ENCODE peak calls at places on chromosomes 16 and 17, in ten cellular contexts. M is fibroblast of pulmonary artery, H is foreskin keratinocyte, V is AG04450, K is mesothelial cell of epicardium, X is mucosa of descending colon, F is neural crest cell, E is cardiac muscle cell, A is stomach, C is GM12865. R is an unnamed sample.

GRCh38 chr16:87474566-87474996 is 18.2 kb downstream of the ZCCHC14 start:
- DNase-seq in M (no peak), H (no peak), V (no peak), K (no peak), X (no peak), F (no peak), E (no peak), A (no peak), C (no peak), R (no peak)

GRCh38 chr17:4584835-4585187 is 482 bp downstream of the SMTNL2 start:
- DNase-seq in M (no peak), H (no peak), V (no peak), K (no peak), X (no peak), F (no peak), E (no peak), A (no peak), C (no peak), R (no peak)

GRCh38 chr17:4006745-4007211 is 42.5 kb upstream of the ATP2A3 start:
- DNase-seq in M (no peak), H (no peak), V (no peak), K (no peak), X (no peak), F (no peak), E (no peak), A (peak; percentile 47), C (no peak), R (no peak)

GRCh38 chr16:81427245-81427644 is 17.4 kb upstream of the CMIP start:
- DNase-seq in M (no peak), H (no peak), V (no peak), K (no peak), X (no peak), F (no peak), E (no peak), A (no peak), C (no peak), R (no peak)

GRCh38 chr17:73801455-73802100 is 157.3 kb upstream of the SDK2 start:
- DNase-seq in M (no peak), H (no peak), V (no peak), K (no peak), X (no peak), F (no peak), E (no peak), A (no peak), C (no peak), R (no peak)

GRCh38 chr17:82957961-82958491 is 118.2 kb upstream of the ZNF750 start:
- DNase-seq in M (no peak), H (no peak), V (no peak), K (no peak), X (peak; percentile 45), F (no peak), E (no peak), A (peak; percentile 22), C (no peak), R (no peak)

GRCh38 chr17:56887552-56888467 is 26.0 kb downstream of the TRIM25 start:
- DNase-seq in M (no peak), H (peak; percentile 58), V (no peak), K (no peak), X (no peak), F (no peak), E (no peak), A (peak; percentile 66), C (no peak), R (no peak)

GRCh38 chr17:7885357-7886226 is 3.0 kb upstream of the CHD3 start:
- DNase-seq in M (peak; percentile 31), H (no peak), V (no peak), K (no peak), X (peak; percentile 79), F (peak; percentile 56), E (peak; percentile 53), A (peak; percentile 39), C (peak; percentile 60), R (peak; percentile 27)

GRCh38 chr16:56316545-56316944 is 108.8 kb downstream of the AMFR start:
- DNase-seq in M (no peak), H (no peak), V (no peak), K (no peak), X (no peak), F (no peak), E (no peak), A (no peak), C (no peak), R (no peak)
- TF ChIP-seq CTCF in M (no peak), H (no peak), V (no peak), K (no peak), X (no peak), F (peak; percentile 12), E (no peak), A (no peak), C (no peak), R (peak; percentile 3)

GRCh38 chr17:47731396-47731795 is 1.6 kb upstream of the TBX21 start:
- DNase-seq in M (no peak), H (no peak), V (no peak), K (no peak), X (no peak), F (no peak), E (no peak), A (no peak), C (no peak), R (no peak)

GRCh38 chr17:47733414-47734288 is 615 bp downstream of the TBX21 start:
- DNase-seq in M (no peak), H (no peak), V (no peak), K (no peak), X (no peak), F (no peak), E (no peak), A (no peak), C (no peak), R (no peak)

GRCh38 chr17:47735139-47735464 is 2.1 kb downstream of the TBX21 start:
- DNase-seq in M (no peak), H (no peak), V (no peak), K (no peak), X (no peak), F (no peak), E (no peak), A (no peak), C (no peak), R (no peak)

GRCh38 chr17:47732399-47733046 is 513 bp upstream of the TBX21 start:
- DNase-seq in M (no peak), H (no peak), V (no peak), K (no peak), X (no peak), F (no peak), E (no peak), A (no peak), C (no peak), R (no peak)

DNA sequence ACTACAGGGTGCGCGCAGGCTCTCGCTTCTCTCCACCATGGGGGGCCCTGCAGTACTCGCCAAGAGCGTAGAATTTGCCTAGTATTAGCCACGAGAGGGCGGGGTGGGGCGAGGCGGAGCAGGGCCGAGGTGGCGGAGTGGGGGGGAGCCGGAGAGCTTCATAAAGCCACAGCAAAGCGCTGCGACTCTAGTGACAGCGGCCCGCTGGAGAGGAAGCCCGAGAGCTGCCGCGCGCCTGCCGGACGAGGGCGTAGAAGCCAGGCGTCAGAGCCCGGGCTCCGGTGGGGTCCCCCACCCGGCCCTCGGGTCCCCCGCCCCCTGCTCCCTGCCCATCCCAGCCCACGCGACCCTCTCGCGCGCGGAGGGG is at the start of gene TBX21:
- DNase-seq in M (no peak), H (no peak), V (no peak), K (no peak), X (peak; percentile 90), F (peak; percentile 77), E (peak; percentile 27), A (peak; percentile 74), C (peak; percentile 94), R (peak; percentile 14)
- TF ChIP-seq CTCF in M (no peak), H (peak; percentile 35), V (no peak), K (no peak), X (no peak), F (peak; percentile 43), E (peak; percentile 19), A (no peak), C (peak; percentile 37), R (peak; percentile 29)

GRCh38 chr16:6967796-6968195 is 364.8 kb upstream of the RBFOX1 start:
- DNase-seq in M (no peak), H (no peak), V (no peak), K (no peak), X (no peak), F (no peak), E (no peak), A (no peak), C (no peak), R (no peak)

GRCh38 chr16:6966925-6967324 is 365.7 kb upstream of the RBFOX1 start:
- DNase-seq in M (no peak), H (no peak), V (no peak), K (no peak), X (no peak), F (no peak), E (no peak), A (no peak), C (no peak), R (no peak)

GRCh38 chr16:6964679-6965078 is 368.0 kb upstream of the RBFOX1 start:
- DNase-seq in M (no peak), H (no peak), V (no peak), K (no peak), X (no peak), F (no peak), E (no peak), A (no peak), C (no peak), R (no peak)

GRCh38 chr16:6970171-6970857 is 362.3 kb upstream of the RBFOX1 start:
- DNase-seq in M (no peak), H (no peak), V (no peak), K (no peak), X (no peak), F (no peak), E (no peak), A (no peak), C (no peak), R (no peak)

DNA sequence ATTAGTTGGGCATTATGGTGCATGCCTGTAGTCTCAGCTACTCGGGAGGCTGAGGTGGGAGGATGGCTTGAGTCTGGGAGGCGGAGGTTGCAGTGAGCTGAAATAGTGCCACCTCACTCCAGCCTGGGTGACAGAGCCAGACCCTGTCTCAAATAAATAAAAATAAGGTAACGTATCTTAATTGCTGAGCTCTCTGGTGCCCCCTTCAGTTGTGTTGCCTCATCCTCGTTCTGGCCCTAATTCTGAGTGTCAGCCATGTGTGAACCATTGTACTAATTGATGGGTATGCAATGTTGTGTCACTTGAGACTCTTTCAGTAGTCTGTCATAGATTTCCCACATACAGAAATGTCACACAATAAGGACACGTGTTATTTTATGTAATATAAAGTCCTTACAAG is 363.1 kb upstream of the RBFOX1 start:
- DNase-seq in M (no peak), H (no peak), V (no peak), K (no peak), X (no peak), F (no peak), E (no peak), A (no peak), C (no peak), R (no peak)
- TF ChIP-seq CTCF in M (no peak), H (no peak), V (no peak), K (peak; percentile 20), X (no peak), F (peak; percentile 27), E (no peak), A (no peak), C (no peak), R (no peak)

DNA sequence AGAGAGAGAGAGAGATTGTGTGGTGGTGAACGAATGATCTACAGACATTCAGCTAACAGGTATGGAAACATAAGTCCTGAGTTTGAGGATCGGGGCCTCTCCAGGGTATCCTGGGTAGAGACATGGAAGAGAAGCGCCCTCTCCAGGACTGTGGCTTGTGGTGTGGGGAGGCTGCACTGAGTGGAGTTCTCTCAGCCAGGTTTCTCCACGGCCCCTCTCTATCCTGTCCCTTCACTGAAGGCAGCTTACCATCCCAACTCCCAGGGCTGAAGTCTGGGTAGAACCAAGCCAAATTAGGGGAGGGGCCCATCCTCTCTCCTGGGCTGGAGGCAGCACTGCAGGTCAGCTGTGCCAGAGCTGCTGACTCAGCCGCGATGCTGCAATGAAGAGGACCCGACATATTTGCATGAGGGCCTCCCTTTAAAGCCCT is 6.2 kb downstream of the C1QL1 start:
- DNase-seq in M (peak; percentile 26), H (no peak), V (no peak), K (no peak), X (no peak), F (no peak), E (peak; percentile 42), A (no peak), C (no peak), R (peak; percentile 37)
- TF ChIP-seq CTCF in M (no peak), H (peak; percentile 22), V (peak; percentile 18), K (no peak), X (no peak), F (no peak), E (no peak), A (no peak), C (no peak), R (peak; percentile 40)

R was measured in choroid plexus epithelial cell.